ENCODE peak calls at places on chromosomes 3 and 15, in five cellular contexts. One of them, this sample, is unnamed.

GRCh38 chr3:126495786-126496185 is 20.1 kb upstream of the ZXDC start:
- DNase-seq in uterus: no peak
- DNase-seq in prostate gland: no peak
- DNase-seq in GM23338: no peak
- DNase-seq in H1: no peak
- DNase-seq in this sample: no peak

GRCh38 chr3:195164573-195165263 is 106.2 kb downstream of the XXYLT1 start:
- DNase-seq in uterus: no peak
- DNase-seq in prostate gland: no peak
- DNase-seq in GM23338: no peak
- DNase-seq in H1: no peak
- DNase-seq in this sample: no peak

GRCh38 chr15:82663186-82663600 is 16.0 kb upstream of the CPEB1 start:
- DNase-seq in prostate gland: no peak
- DNase-seq in GM23338: peak; percentile 90
- DNase-seq in H1: peak; percentile 90
- DNase-seq in uterus: no peak
- DNase-seq in this sample: no peak

GRCh38 chr15:73305331-73306211 is 63.2 kb downstream of the HCN4 start:
- DNase-seq in prostate gland: peak; percentile 21
- DNase-seq in GM23338: peak; percentile 89
- DNase-seq in H1: peak; percentile 71
- DNase-seq in uterus: no peak
- DNase-seq in this sample: no peak

GRCh38 chr3:70712449-70713082 is 400.1 kb upstream of the MDFIC2 start:
- DNase-seq in prostate gland: no peak
- DNase-seq in GM23338: no peak
- DNase-seq in uterus: no peak
- DNase-seq in H1: no peak
- DNase-seq in this sample: no peak

GRCh38 chr15:59170295-59170881 is 36.3 kb upstream of the LDHAL6B start:
- DNase-seq in uterus: no peak
- DNase-seq in GM23338: peak; percentile 29
- DNase-seq in H1: no peak
- DNase-seq in prostate gland: peak; percentile 88
- DNase-seq in this sample: peak; percentile 90

GRCh38 chr15:31279221-31280036 is 47.2 kb upstream of the KLF13 start:
- DNase-seq in prostate gland: peak; percentile 36
- DNase-seq in H1: peak; percentile 38
- DNase-seq in uterus: no peak
- DNase-seq in GM23338: no peak
- DNase-seq in this sample: peak; percentile 16

GRCh38 chr3:53774414-53774813 is 71.8 kb downstream of the CHDH start:
- DNase-seq in uterus: no peak
- DNase-seq in GM23338: no peak
- DNase-seq in H1: no peak
- DNase-seq in prostate gland: no peak
- DNase-seq in this sample: no peak

GRCh38 chr3:150345021-150345538 is 63.0 kb upstream of the TSC22D2 start:
- DNase-seq in uterus: no peak
- DNase-seq in prostate gland: peak; percentile 11
- DNase-seq in GM23338: peak; percentile 81
- DNase-seq in H1: no peak
- DNase-seq in this sample: no peak

GRCh38 chr15:67574981-67575632 is 32.6 kb downstream of the MAP2K5 start:
- DNase-seq in GM23338: peak; percentile 17
- DNase-seq in uterus: no peak
- DNase-seq in prostate gland: no peak
- DNase-seq in H1: no peak
- DNase-seq in this sample: no peak

GRCh38 chr15:62253294-62253693 is 88.2 kb upstream of the C2CD4B start:
- DNase-seq in prostate gland: no peak
- DNase-seq in uterus: no peak
- DNase-seq in H1: no peak
- DNase-seq in GM23338: peak; percentile 24
- DNase-seq in this sample: no peak

GRCh38 chr3:125916376-125916978 is 52.5 kb upstream of the ROPN1B start:
- DNase-seq in GM23338: peak; percentile 93
- DNase-seq in uterus: peak; percentile 100
- DNase-seq in H1: peak; percentile 97
- DNase-seq in prostate gland: peak; percentile 98
- DNase-seq in this sample: peak; percentile 100

GRCh38 chr15:101120961-101121360 is 130.9 kb downstream of the CHSY1 start:
- DNase-seq in H1: no peak
- DNase-seq in uterus: no peak
- DNase-seq in GM23338: no peak
- DNase-seq in prostate gland: no peak
- DNase-seq in this sample: no peak

GRCh38 chr3:157115069-157116006 is 44.6 kb downstream of the CCNL1 start:
- DNase-seq in GM23338: no peak
- DNase-seq in uterus: no peak
- DNase-seq in prostate gland: no peak
- DNase-seq in H1: no peak
- DNase-seq in this sample: no peak

GRCh38 chr3:195796795-195797194 is 14.9 kb downstream of the MUC4 start:
- DNase-seq in H1: no peak
- DNase-seq in GM23338: no peak
- DNase-seq in prostate gland: no peak
- DNase-seq in uterus: no peak
- DNase-seq in this sample: no peak

GRCh38 chr3:58005662-58006061 is 2.6 kb upstream of the FLNB start:
- DNase-seq in H1: no peak
- DNase-seq in prostate gland: no peak
- DNase-seq in GM23338: no peak
- DNase-seq in uterus: no peak
- DNase-seq in this sample: no peak

GRCh38 chr3:101351834-101352233 is 31.5 kb upstream of the IMPG2 start:
- DNase-seq in GM23338: no peak
- DNase-seq in H1: no peak
- DNase-seq in prostate gland: no peak
- DNase-seq in uterus: no peak
- DNase-seq in this sample: no peak

GRCh38 chr15:95448531-95449210 is 881.8 kb upstream of the NR2F2 start:
- DNase-seq in GM23338: no peak
- DNase-seq in prostate gland: no peak
- DNase-seq in uterus: no peak
- DNase-seq in H1: no peak
- DNase-seq in this sample: no peak

GRCh38 chr3:170641510-170642236 is 55.8 kb upstream of the SLC7A14 start:
- DNase-seq in prostate gland: no peak
- DNase-seq in GM23338: no peak
- DNase-seq in uterus: no peak
- DNase-seq in H1: no peak
- DNase-seq in this sample: no peak

GRCh38 chr3:67362686-67363085 is 291.7 kb downstream of the SUCLG2 start:
- DNase-seq in GM23338: no peak
- DNase-seq in uterus: no peak
- DNase-seq in H1: no peak
- DNase-seq in prostate gland: no peak
- DNase-seq in this sample: no peak

GRCh38 chr3:11698326-11699082 is 54.8 kb upstream of the VGLL4 start:
- DNase-seq in prostate gland: no peak
- DNase-seq in H1: no peak
- DNase-seq in uterus: no peak
- DNase-seq in GM23338: no peak
- DNase-seq in this sample: no peak

GRCh38 chr3:177362646-177363045 is 165.4 kb upstream of the TBL1XR1 start:
- DNase-seq in H1: no peak
- DNase-seq in prostate gland: no peak
- DNase-seq in GM23338: no peak
- DNase-seq in uterus: no peak
- DNase-seq in this sample: no peak

GRCh38 chr3:38088679-38089078 is 48.2 kb downstream of the ACAA1 start:
- DNase-seq in prostate gland: no peak
- DNase-seq in GM23338: no peak
- DNase-seq in H1: no peak
- DNase-seq in uterus: no peak
- DNase-seq in this sample: no peak

GRCh38 chr3:53813876-53814275 is 32.3 kb downstream of the CHDH start:
- DNase-seq in uterus: no peak
- DNase-seq in H1: no peak
- DNase-seq in prostate gland: no peak
- DNase-seq in GM23338: no peak
- DNase-seq in this sample: peak; percentile 26

GRCh38 chr15:52362497-52362896 is 66.9 kb upstream of the MYO5C start:
- DNase-seq in uterus: no peak
- DNase-seq in prostate gland: no peak
- DNase-seq in GM23338: no peak
- DNase-seq in H1: no peak
- DNase-seq in this sample: no peak

GRCh38 chr3:48199117-48199516 is 10.9 kb upstream of the CDC25A start:
- DNase-seq in H1: no peak
- DNase-seq in prostate gland: no peak
- DNase-seq in uterus: no peak
- DNase-seq in GM23338: no peak
- DNase-seq in this sample: peak; percentile 25

GRCh38 chr3:901953-902778 is 190.7 kb upstream of the CNTN6 start:
- DNase-seq in H1: no peak
- DNase-seq in GM23338: peak; percentile 40
- DNase-seq in prostate gland: no peak
- DNase-seq in uterus: no peak
- DNase-seq in this sample: no peak

DNA sequence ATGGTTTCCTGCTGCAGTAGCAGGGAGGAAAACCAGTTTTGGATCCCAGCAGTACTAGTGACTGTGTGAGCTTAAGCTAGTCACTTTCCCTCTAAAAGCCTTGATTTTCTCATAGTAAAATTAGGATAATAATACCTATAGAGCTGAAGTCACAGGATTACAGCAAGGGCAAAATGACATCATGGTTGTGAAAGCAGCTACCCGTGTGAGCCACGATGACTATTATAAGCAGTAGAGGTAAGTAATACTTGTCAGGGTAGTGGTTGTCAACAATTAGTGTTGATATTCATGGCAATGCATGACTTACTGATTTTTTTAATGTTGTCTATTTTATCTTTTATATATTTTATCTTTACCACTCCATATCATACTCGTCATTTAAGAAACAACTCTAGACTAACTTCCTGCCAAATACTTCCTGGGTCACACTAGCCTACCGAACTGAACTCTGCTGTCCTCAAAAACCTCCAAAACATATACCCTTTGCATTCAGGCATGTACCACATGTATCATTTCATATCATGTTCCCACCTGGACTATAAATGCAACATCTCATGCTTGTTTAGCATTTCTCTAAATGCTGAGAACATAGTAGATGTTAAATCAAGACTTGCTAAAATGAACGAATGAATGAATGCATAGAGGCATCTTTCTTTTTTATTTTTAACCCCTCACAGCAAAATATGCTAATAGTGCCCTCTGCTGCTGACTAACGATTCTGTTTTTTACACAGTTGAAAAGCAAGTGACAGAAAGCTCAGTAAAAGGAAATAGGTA is 172.6 kb downstream of the P3H2 start:
- DNase-seq in H1: no peak
- DNase-seq in uterus: no peak
- DNase-seq in GM23338: peak; percentile 67
- DNase-seq in prostate gland: no peak
- DNase-seq in this sample: no peak
- TF ChIP-seq CTCF in H1: peak; percentile 55
- TF ChIP-seq CTCF in uterus: peak; percentile 24
- TF ChIP-seq CTCF in GM23338: peak; percentile 88
- TF ChIP-seq CTCF in prostate gland: peak; percentile 77
- TF ChIP-seq CTCF in this sample: no peak

GRCh38 chr15:97483232-97483631 is 477.3 kb upstream of the ARRDC4 start:
- DNase-seq in uterus: no peak
- DNase-seq in GM23338: no peak
- DNase-seq in H1: no peak
- DNase-seq in prostate gland: no peak
- DNase-seq in this sample: no peak

GRCh38 chr15:97479957-97480356 is 480.5 kb upstream of the ARRDC4 start:
- DNase-seq in prostate gland: no peak
- DNase-seq in GM23338: no peak
- DNase-seq in H1: no peak
- DNase-seq in uterus: no peak
- DNase-seq in this sample: no peak

DNA sequence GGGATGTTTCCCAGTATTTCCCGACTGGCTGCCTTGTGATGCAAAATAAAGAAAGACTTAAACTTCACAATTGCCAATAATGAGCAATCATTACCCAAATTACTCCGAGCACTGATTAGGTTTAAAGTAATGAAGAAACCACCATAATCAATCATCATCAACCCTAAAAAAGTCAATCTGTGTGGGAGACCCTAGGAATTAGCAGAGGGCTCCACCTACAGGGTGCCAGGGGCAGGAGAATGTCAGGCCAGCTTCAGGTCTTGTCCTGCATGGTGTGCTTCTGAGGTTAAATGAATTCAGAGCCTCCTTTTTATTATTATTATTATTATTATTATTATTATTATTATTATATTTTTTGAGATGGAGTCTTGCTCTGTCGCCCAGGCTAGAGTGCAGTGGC is 478.0 kb upstream of the ARRDC4 start:
- DNase-seq in uterus: no peak
- DNase-seq in GM23338: peak; percentile 57
- DNase-seq in prostate gland: no peak
- DNase-seq in H1: peak; percentile 48
- DNase-seq in this sample: no peak
- TF ChIP-seq CTCF in uterus: no peak
- TF ChIP-seq CTCF in GM23338: peak; percentile 65
- TF ChIP-seq CTCF in prostate gland: no peak
- TF ChIP-seq CTCF in H1: peak; percentile 54
- TF ChIP-seq CTCF in this sample: no peak

GRCh38 chr3:129651316-129652202 is 45.1 kb upstream of the PLXND1 start:
- DNase-seq in H1: no peak
- DNase-seq in uterus: no peak
- DNase-seq in GM23338: peak; percentile 59
- DNase-seq in prostate gland: no peak
- DNase-seq in this sample: no peak
- TF ChIP-seq CTCF in H1: no peak
- TF ChIP-seq CTCF in uterus: no peak
- TF ChIP-seq CTCF in GM23338: no peak
- TF ChIP-seq CTCF in prostate gland: no peak
- TF ChIP-seq CTCF in this sample: no peak

DNA sequence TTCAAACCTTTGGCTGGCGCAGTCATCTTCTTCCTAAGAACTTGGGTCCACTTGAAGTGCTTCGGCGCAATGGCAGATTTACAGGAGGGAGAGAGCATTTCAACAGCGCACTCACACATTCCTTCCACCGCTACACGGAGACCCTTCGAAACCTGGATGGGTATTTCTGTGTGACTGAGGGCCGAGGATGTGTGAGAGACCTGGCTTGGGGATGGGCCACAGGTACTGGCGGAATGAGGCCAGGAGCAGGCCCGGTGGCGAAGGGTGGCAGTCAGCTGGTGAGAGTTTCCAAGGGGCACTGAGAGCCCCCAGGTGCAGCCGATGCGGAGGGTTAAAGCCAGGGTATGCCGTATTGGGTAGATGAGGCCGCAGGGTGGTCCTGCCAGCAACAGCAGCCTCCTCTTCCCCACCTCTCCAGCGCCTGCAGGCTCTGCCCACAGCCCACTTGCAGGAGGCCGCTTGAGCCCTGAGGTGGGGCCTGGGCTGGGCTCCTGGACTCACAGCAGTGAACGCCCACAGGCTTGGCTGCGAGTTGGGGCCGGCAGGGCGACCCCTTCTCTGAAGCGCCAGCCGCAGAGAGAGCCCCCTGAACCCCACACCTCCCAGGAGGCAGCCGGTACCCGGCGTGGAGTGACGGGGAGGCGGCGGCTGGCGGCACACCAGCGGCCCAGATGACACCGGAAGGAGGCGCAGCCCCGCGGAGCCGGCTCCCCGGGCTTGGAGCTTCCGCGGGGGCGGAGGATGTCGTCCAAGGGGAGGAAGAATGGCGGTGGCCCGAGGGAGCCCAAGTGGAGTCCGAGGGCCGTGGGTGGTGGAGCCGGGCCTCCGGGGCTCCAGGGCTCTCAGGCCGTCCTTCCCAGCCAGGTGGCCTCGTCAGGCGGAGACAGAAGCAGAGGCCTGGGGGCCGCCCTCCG is 166.5 kb downstream of the NSMCE3 start:
- DNase-seq in prostate gland: no peak
- DNase-seq in uterus: no peak
- DNase-seq in H1: peak; percentile 79
- DNase-seq in GM23338: peak; percentile 78
- DNase-seq in this sample: no peak
- TF ChIP-seq CTCF in prostate gland: no peak
- TF ChIP-seq CTCF in uterus: no peak
- TF ChIP-seq CTCF in H1: no peak
- TF ChIP-seq CTCF in GM23338: no peak
- TF ChIP-seq CTCF in this sample: no peak